ENCODE peak calls at places on chromosomes 2 and 18, in seven cellular contexts. R is H1, Z is HCT116, P is T47D, T is GM12878, H is HepG2, L is K562. B is an unnamed sample.

GRCh38 chr2:191230174-191230573 is 15.0 kb upstream of the MYO1B start:
- DNase-seq in L (no peak), P (no peak), Z (no peak), T (no peak), R (no peak), H (no peak), B (no peak)

GRCh38 chr2:204731996-204732395 is 186.7 kb downstream of the PARD3B start:
- DNase-seq in P (no peak), L (no peak), T (no peak), H (no peak), R (no peak), Z (no peak), B (no peak)

GRCh38 chr2:69564604-69565003 is 78.9 kb downstream of the AAK1 start:
- DNase-seq in R (no peak), Z (no peak), H (no peak), P (no peak), L (no peak), T (no peak), B (no peak)

GRCh38 chr2:205556841-205557539 is 125.3 kb upstream of the NRP2 start:
- DNase-seq in L (no peak), Z (no peak), R (no peak), H (no peak), T (no peak), P (no peak), B (no peak)

GRCh38 chr2:138121769-138122661 is 157.7 kb downstream of the HNMT start:
- DNase-seq in T (no peak), R (no peak), Z (no peak), L (peak; percentile 10), P (peak; percentile 3), H (peak; percentile 49), B (no peak)

GRCh38 chr2:180184506-180184905 is 177.4 kb upstream of the CWC22 start:
- DNase-seq in H (no peak), Z (no peak), R (no peak), T (no peak), L (no peak), P (no peak), B (no peak)

GRCh38 chr2:43285987-43286386 is 59.6 kb upstream of the ZFP36L2 start:
- DNase-seq in H (peak; percentile 62), T (no peak), R (no peak), Z (no peak), P (no peak), L (no peak), B (no peak)

GRCh38 chr2:178949584-178949983 is 100.4 kb downstream of the CCDC141 start:
- DNase-seq in P (no peak), H (no peak), L (no peak), R (no peak), T (no peak), Z (no peak), B (no peak)

GRCh38 chr18:62277045-62277444 is 48.1 kb upstream of the TNFRSF11A start:
- DNase-seq in H (no peak), P (no peak), L (no peak), Z (no peak), R (no peak), T (no peak), B (no peak)

GRCh38 chr2:241507430-241508239 is 749 bp downstream of the STK25 start:
- DNase-seq in T (no peak), Z (no peak), R (peak; percentile 73), L (peak; percentile 50), P (peak; percentile 33), H (peak; percentile 62), B (peak; percentile 91)

GRCh38 chr18:28153485-28154065 is 23.4 kb downstream of the CDH2 start:
- DNase-seq in L (no peak), H (no peak), T (no peak), P (no peak), R (no peak), Z (no peak), B (no peak)

GRCh38 chr18:23578067-23578705 is 8.1 kb downstream of the NPC1 start:
- DNase-seq in L (no peak), R (no peak), T (no peak), P (no peak), H (no peak), Z (no peak), B (no peak)

GRCh38 chr2:60823694-60824305 is 57.6 kb upstream of the REL start:
- DNase-seq in R (no peak), Z (no peak), T (no peak), H (no peak), P (no peak), L (no peak), B (no peak)

GRCh38 chr2:230218411-230218810 is 1.4 kb downstream of the SP110 start:
- DNase-seq in R (no peak), P (no peak), Z (no peak), H (no peak), L (no peak), T (no peak), B (no peak)

GRCh38 chr18:76808561-76808960 is 13.8 kb upstream of the ZNF236 start:
- DNase-seq in R (no peak), L (no peak), Z (no peak), H (no peak), P (no peak), T (no peak), B (no peak)

DNA sequence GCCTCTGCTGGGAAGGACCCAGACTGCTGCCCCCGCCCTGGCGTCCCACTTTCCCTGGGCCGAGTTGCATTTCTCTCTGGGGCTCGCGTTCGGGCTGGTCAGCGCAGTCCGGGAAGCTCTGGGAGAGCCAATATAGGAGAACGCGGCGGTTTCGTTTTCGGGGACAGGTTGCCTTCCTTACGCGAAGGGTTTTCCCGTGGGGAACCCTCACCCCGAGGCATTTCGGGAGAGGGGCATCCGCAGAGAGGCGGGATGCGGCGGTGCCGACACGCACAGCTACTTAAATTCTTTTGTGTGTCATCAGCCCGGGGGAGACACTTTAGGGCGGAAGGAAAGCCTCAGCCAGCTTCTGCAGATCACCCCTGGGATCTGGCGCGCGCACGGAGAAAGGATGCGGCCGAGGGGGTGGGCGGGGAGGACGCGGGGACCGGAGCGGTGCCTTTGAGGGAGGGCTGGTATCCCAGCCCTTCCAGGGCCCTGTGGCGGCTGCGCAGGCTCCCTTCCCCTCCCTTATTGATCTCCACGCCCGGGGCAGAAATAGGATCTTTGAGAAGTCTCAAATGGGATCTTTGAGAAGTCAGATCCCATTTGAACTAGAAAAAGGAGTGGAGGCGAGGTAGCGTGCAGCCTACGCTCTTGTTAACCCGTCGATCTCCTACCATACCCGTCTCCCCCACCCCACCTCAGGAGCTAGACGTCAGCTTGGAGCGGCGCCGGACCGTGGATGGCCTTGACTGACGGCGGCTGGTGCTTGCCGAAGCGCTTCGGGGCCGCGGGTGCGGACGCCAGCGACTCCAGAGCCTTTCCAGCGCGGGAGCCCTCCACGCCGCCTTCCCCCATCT is 1.3 kb downstream of the GATA6 start:
- DNase-seq in R (peak; percentile 71), P (peak; percentile 55), Z (no peak), L (no peak), H (peak; percentile 13), T (no peak), B (peak; percentile 39)
- TF ChIP-seq JUND in R (no peak), P (no peak), Z (no peak), L (no peak), H (no peak), T (no peak), B (no peak)

GRCh38 chr2:19990416-19990728 is 467 bp upstream of the WDR35 start:
- DNase-seq in R (no peak), H (no peak), Z (no peak), T (no peak), P (no peak), L (no peak), B (no peak)
- TF ChIP-seq JUND in R (no peak), H (no peak), Z (no peak), T (no peak), P (no peak), L (no peak), B (no peak)

GRCh38 chr2:10410001-10410671 is 38.0 kb downstream of the ODC1 start:
- DNase-seq in T (peak; percentile 86), L (no peak), R (no peak), H (no peak), Z (no peak), P (no peak), B (no peak)
- TF ChIP-seq JUND in T (peak; percentile 72), L (no peak), R (no peak), H (no peak), Z (no peak), P (no peak), B (no peak)

GRCh38 chr18:9334351-9335254 is at the start of gene TWSG1:
- DNase-seq in H (peak; percentile 72), P (peak; percentile 93), R (peak; percentile 95), T (peak; percentile 62), L (peak; percentile 99), Z (peak; percentile 82), B (peak; percentile 99)

GRCh38 chr18:9336827-9337226 is 2.3 kb downstream of the TWSG1 start:
- DNase-seq in Z (no peak), R (no peak), H (no peak), T (no peak), P (no peak), L (no peak), B (no peak)

GRCh38 chr18:9333441-9334350 is 877 bp upstream of the TWSG1 start:
- DNase-seq in L (no peak), Z (no peak), H (no peak), P (no peak), R (peak; percentile 70), T (no peak), B (no peak)

GRCh38 chr18:9337875-9338274 is 3.3 kb downstream of the TWSG1 start:
- DNase-seq in R (no peak), Z (no peak), P (no peak), T (peak; percentile 59), H (no peak), L (peak; percentile 22), B (no peak)

GRCh38 chr18:9335255-9336045 is 877 bp downstream of the TWSG1 start:
- DNase-seq in H (no peak), T (no peak), R (no peak), L (no peak), P (no peak), Z (no peak), B (no peak)
- TF ChIP-seq JUND in H (no peak), T (no peak), R (no peak), L (no peak), P (no peak), Z (no peak), B (no peak)

DNA sequence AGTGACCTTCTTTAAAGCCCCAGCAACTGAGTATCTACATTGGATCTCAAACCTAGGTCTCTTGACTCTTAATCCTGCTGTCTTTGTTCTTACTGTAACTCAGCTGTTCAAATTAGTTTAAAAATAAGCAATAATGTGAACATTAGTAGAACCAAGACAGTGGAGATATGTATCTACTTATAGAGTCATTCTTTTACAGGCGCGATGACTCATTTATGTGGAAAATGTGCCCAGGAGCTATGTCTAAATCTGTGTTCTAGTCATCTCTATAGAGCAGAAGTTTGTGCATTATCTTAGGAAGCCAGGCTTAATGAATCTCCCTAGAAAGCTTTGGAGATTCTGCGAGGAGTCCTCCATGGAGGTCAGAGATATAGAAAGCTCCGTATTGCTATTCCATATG is 211.5 kb downstream of the TRIB2 start:
- DNase-seq in H (no peak), P (no peak), T (no peak), R (no peak), L (peak; percentile 8), Z (no peak), B (peak; percentile 41)
- TF ChIP-seq JUND in H (no peak), P (no peak), T (no peak), R (no peak), L (peak; percentile 74), Z (no peak), B (peak; percentile 89)

GRCh38 chr2:119523959-119524694 is at the start of gene SCTR:
- DNase-seq in L (no peak), H (no peak), R (peak; percentile 78), T (no peak), Z (no peak), P (no peak), B (peak; percentile 75)
- TF ChIP-seq JUND in L (no peak), H (no peak), R (no peak), T (no peak), Z (no peak), P (no peak), B (no peak)